ENCODE peak calls at places on chromosomes 2 and 18, in ten cellular contexts. W is kidney epithelial cell; H is body of pancreas; B is cardiac muscle cell; J is colonic mucosa; I is GM23248; X is psoas muscle; R is CD8-positive, alpha-beta T cell; Y is DND-41; U is left ventricle myocardium inferior. F is an unnamed sample.

GRCh38 chr2:53945538-53945937 is 25.3 kb downstream of the PSME4 start:
- DNase-seq in W (no peak), H (no peak), B (no peak), J (no peak), I (no peak), X (no peak), R (no peak), Y (no peak), U (no peak), F (no peak)

GRCh38 chr2:1701020-1701419 is 43.3 kb downstream of the PXDN start:
- DNase-seq in W (no peak), H (no peak), B (no peak), J (no peak), I (no peak), X (no peak), R (peak; percentile 38), Y (no peak), U (no peak), F (no peak)

GRCh38 chr2:96120991-96121390 is 4.6 kb upstream of the ADRA2B start:
- DNase-seq in W (no peak), H (no peak), B (no peak), J (no peak), I (no peak), X (no peak), R (no peak), Y (no peak), U (no peak), F (no peak)

GRCh38 chr2:27020337-27020948 is 12.3 kb upstream of the TMEM214 start:
- DNase-seq in W (no peak), H (peak; percentile 49), B (peak; percentile 93), J (peak; percentile 81), I (no peak), X (peak; percentile 69), R (no peak), Y (no peak), U (peak; percentile 72), F (no peak)

GRCh38 chr2:234488913-234489451 is 7.9 kb downstream of the ARL4C start:
- DNase-seq in W (no peak), H (peak; percentile 13), B (no peak), J (no peak), I (no peak), X (no peak), R (peak; percentile 79), Y (peak; percentile 53), U (no peak), F (no peak)

GRCh38 chr2:229566380-229566779 is 148.0 kb downstream of the DNER start:
- DNase-seq in W (no peak), H (no peak), B (no peak), J (no peak), I (no peak), X (no peak), R (no peak), Y (no peak), U (no peak), F (no peak)

GRCh38 chr2:226451486-226451885 is 348.1 kb downstream of the IRS1 start:
- DNase-seq in W (no peak), H (no peak), B (no peak), J (no peak), I (no peak), X (no peak), R (no peak), Y (no peak), U (no peak), F (no peak)

GRCh38 chr2:38907242-38907641 is 17.6 kb downstream of the ARHGEF33 start:
- DNase-seq in W (no peak), H (no peak), B (no peak), J (no peak), I (no peak), X (no peak), R (no peak), Y (no peak), U (no peak), F (no peak)

GRCh38 chr2:105746177-105747080 is 1.7 kb downstream of the NCK2 start:
- DNase-seq in W (no peak), H (peak; percentile 80), B (no peak), J (peak; percentile 90), I (no peak), X (no peak), R (peak; percentile 78), Y (peak; percentile 23), U (peak; percentile 58), F (no peak)

GRCh38 chr2:236527198-236527640 is 42.4 kb upstream of the ACKR3 start:
- DNase-seq in W (no peak), H (no peak), B (no peak), J (no peak), I (no peak), X (no peak), R (no peak), Y (no peak), U (no peak), F (no peak)

GRCh38 chr2:222878284-222878876 is 17.5 kb downstream of the ACSL3 start:
- DNase-seq in W (no peak), H (peak; percentile 20), B (no peak), J (no peak), I (no peak), X (no peak), R (no peak), Y (no peak), U (no peak), F (no peak)

GRCh38 chr2:191187105-191187829 is 36.5 kb upstream of the STAT4 start:
- DNase-seq in W (no peak), H (no peak), B (no peak), J (no peak), I (no peak), X (no peak), R (no peak), Y (no peak), U (no peak), F (no peak)

GRCh38 chr2:70785137-70785911 is 5.1 kb downstream of the FIGLA start:
- DNase-seq in W (no peak), H (no peak), B (peak; percentile 48), J (no peak), I (peak; percentile 54), X (no peak), R (peak; percentile 51), Y (peak; percentile 19), U (no peak), F (peak; percentile 38)

GRCh38 chr2:98948956-98949739 is 13.1 kb upstream of the CRACDL start:
- DNase-seq in W (no peak), H (peak; percentile 50), B (no peak), J (no peak), I (no peak), X (no peak), R (no peak), Y (no peak), U (no peak), F (no peak)

GRCh38 chr2:8426577-8426976 is 255.3 kb upstream of the ID2 start:
- DNase-seq in W (no peak), H (no peak), B (no peak), J (no peak), I (no peak), X (no peak), R (no peak), Y (no peak), U (no peak), F (no peak)
- H3K27me3 ChIP-seq in W (peaks cover 3% of the 10 kb centered on the region), H (no peaks in the 10 kb centered on the region), B (no peaks in the 10 kb centered on the region), J (no peaks in the 10 kb centered on the region), I (no peaks in the 10 kb centered on the region), X (no peaks in the 10 kb centered on the region), R (no peaks in the 10 kb centered on the region), Y (no peaks in the 10 kb centered on the region), U (no peaks in the 10 kb centered on the region), F (no peaks in the 10 kb centered on the region)

GRCh38 chr2:189328451-189329249 is 112.6 kb upstream of the WDR75 start:
- DNase-seq in W (no peak), H (no peak), B (peak; percentile 67), J (no peak), I (peak; percentile 63), X (no peak), R (no peak), Y (no peak), U (no peak), F (peak; percentile 31)
- H3K4me3 ChIP-seq in W (no peak overlapping the region), H (no peak overlapping the region), B (no peak overlapping the region), J (no peak overlapping the region), I (no peak overlapping the region), X (no peak overlapping the region), R (no peak overlapping the region), Y (no peak overlapping the region), U (no peak overlapping the region), F (no peak overlapping the region)

DNA sequence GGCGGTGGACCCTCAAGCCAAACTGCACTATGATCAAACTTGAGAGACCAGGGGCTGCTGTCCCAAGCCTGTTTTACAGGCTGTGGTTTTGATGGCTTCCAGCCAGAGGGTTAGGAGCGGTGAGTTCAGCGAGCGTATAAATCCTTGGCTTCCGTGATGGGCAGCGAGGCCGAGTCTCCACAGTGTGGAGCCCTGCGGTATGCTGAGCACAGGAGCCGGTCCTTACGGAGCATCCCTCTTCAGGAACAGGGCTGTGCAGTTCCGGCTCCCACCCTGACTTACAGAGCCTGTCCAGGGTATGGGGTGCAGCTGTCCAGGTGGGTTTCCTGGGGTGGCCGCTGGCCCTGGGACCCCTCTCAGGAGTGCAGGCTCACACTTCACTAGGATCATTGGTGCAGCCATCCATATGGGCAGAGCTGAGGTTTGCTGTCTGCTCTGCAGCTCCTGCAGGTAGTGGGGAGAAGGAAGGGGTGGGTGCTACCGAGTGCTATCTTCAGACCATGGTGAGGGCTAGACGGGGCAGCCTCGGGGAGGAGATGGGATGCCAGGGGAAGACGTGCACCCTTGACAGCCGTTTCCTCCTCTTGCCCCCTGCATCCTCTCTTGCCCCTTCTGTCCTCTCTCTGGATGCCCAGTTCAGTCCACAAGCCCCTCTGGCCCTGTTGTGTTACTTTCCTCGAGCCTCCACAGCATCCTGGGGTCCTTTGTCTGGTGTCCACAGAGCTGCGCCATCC is 104.3 kb downstream of the FAM210A start:
- DNase-seq in W (no peak), H (no peak), B (no peak), J (no peak), I (no peak), X (no peak), R (no peak), Y (no peak), U (no peak), F (no peak)
- H3K27me3 ChIP-seq in W (peaks cover 6% of the 10 kb centered on the region), H (no peaks in the 10 kb centered on the region), B (no peaks in the 10 kb centered on the region), J (no peaks in the 10 kb centered on the region), I (peaks cover 13% of the 10 kb centered on the region), X (no peaks in the 10 kb centered on the region), R (no peaks in the 10 kb centered on the region), Y (no peaks in the 10 kb centered on the region), U (no peaks in the 10 kb centered on the region), F (no peaks in the 10 kb centered on the region)

DNA sequence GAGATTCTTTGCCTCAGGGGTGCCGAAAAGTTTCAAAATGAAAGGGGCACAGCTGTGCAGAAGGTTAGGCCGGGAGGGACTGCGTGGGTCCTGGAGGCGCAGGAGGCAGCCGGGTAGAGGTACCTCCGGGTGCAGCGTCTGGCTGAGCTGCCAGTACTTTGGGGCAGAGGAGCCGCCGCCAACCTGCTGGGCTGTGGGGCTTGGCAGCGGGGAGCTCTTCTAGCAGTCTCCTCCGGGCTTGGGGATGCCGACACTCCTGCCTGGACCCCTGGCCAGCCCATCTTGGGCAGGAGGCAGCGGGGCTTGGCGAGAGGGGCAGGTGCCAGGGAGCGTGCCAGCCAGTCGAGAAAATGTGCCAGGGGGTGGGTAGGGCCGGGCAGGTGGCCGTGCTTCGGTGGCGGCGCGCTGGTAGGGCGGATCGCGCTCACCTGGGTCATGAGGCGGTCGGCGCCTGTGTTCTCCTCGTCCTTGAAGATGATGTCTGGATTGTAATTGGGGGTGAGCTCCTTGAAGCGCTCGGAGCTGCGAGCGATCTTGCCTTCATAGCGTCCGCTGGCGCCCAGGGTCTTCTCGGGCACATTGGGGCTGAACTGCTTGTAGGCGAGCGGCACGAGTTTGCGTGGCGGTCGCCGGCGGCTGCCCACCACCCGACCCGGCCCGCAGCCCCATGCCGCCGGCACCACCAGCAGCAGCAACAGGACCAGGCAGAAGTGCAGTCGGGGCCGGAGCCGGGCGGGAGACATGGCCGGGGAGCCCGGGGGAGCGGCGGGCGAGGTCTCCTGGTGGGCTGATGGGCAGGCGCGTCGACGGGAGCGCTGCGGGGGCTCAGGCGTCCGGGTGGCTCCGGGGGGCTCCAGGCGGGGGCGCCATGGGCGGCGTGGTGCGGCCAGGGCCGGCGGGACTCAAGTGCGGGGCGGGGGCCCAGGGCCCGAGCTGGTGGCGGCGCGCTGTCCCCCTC is 717 bp downstream of the IHH start:
- DNase-seq in W (no peak), H (no peak), B (no peak), J (no peak), I (peak; percentile 24), X (no peak), R (no peak), Y (no peak), U (no peak), F (no peak)
- H3K4me3 ChIP-seq in W (no peak overlapping the region), H (no peak overlapping the region), B (no peak overlapping the region), J (peak overlapping the region; percentile 59), I (no peak overlapping the region), X (peak overlapping the region; percentile 47), R (peak overlapping the region; percentile 15), Y (no peak overlapping the region), U (peak overlapping the region; percentile 55), F (no peak overlapping the region)

F was measured in MG63.